ENCODE peak calls at places on chromosomes 3 and 15, in ten cellular contexts. One of them, this sample, is unnamed.

GRCh38 chr15:32698773-32699390 is 18.9 kb upstream of the GREM1 start:
- DNase-seq in fibroblast of the aortic adventitia: no peak
- DNase-seq in AG04449: no peak
- DNase-seq in astrocyte of the spinal cord: peak
- DNase-seq in neural progenitor cell: no peak
- DNase-seq in GM12878: no peak
- DNase-seq in colonic mucosa: no peak
- DNase-seq in upper lobe of right lung: no peak
- DNase-seq in H9: no peak
- DNase-seq in OCI-LY7: no peak
- DNase-seq in this sample: no peak

GRCh38 chr3:14634763-14635400 is 16.7 kb upstream of the CCDC174 start:
- DNase-seq in fibroblast of the aortic adventitia: peak
- DNase-seq in AG04449: no peak
- DNase-seq in astrocyte of the spinal cord: no peak
- DNase-seq in neural progenitor cell: no peak
- DNase-seq in GM12878: no peak
- DNase-seq in colonic mucosa: no peak
- DNase-seq in upper lobe of right lung: no peak
- DNase-seq in H9: no peak
- DNase-seq in OCI-LY7: no peak
- DNase-seq in this sample: no peak

GRCh38 chr15:77030042-77030927 is 35.4 kb downstream of the PSTPIP1 start:
- DNase-seq in fibroblast of the aortic adventitia: no peak
- DNase-seq in AG04449: no peak
- DNase-seq in astrocyte of the spinal cord: no peak
- DNase-seq in neural progenitor cell: peak
- DNase-seq in GM12878: no peak
- DNase-seq in colonic mucosa: peak
- DNase-seq in upper lobe of right lung: peak
- DNase-seq in H9: peak
- DNase-seq in OCI-LY7: no peak
- DNase-seq in this sample: no peak

GRCh38 chr3:179266701-179267211 is 15.8 kb upstream of the KCNMB3 start:
- DNase-seq in fibroblast of the aortic adventitia: no peak
- DNase-seq in AG04449: no peak
- DNase-seq in astrocyte of the spinal cord: no peak
- DNase-seq in neural progenitor cell: no peak
- DNase-seq in GM12878: no peak
- DNase-seq in colonic mucosa: no peak
- DNase-seq in upper lobe of right lung: no peak
- DNase-seq in H9: no peak
- DNase-seq in OCI-LY7: peak
- DNase-seq in this sample: no peak

GRCh38 chr3:193701896-193702644 is 109.1 kb downstream of the OPA1 start:
- DNase-seq in fibroblast of the aortic adventitia: peak
- DNase-seq in AG04449: no peak
- DNase-seq in astrocyte of the spinal cord: peak
- DNase-seq in neural progenitor cell: peak
- DNase-seq in GM12878: peak
- DNase-seq in colonic mucosa: no peak
- DNase-seq in upper lobe of right lung: no peak
- DNase-seq in H9: no peak
- DNase-seq in OCI-LY7: peak
- DNase-seq in this sample: no peak

GRCh38 chr3:64687381-64687780 is 419 bp downstream of the ADAMTS9 start:
- DNase-seq in fibroblast of the aortic adventitia: no peak
- DNase-seq in AG04449: no peak
- DNase-seq in astrocyte of the spinal cord: no peak
- DNase-seq in neural progenitor cell: no peak
- DNase-seq in GM12878: no peak
- DNase-seq in colonic mucosa: peak
- DNase-seq in upper lobe of right lung: no peak
- DNase-seq in H9: no peak
- DNase-seq in OCI-LY7: no peak
- DNase-seq in this sample: no peak

GRCh38 chr15:26391556-26392229 is 381.2 kb downstream of the GABRB3 start:
- DNase-seq in fibroblast of the aortic adventitia: no peak
- DNase-seq in AG04449: no peak
- DNase-seq in astrocyte of the spinal cord: no peak
- DNase-seq in neural progenitor cell: no peak
- DNase-seq in GM12878: no peak
- DNase-seq in colonic mucosa: no peak
- DNase-seq in upper lobe of right lung: no peak
- DNase-seq in H9: no peak
- DNase-seq in OCI-LY7: no peak
- DNase-seq in this sample: no peak

GRCh38 chr3:138112362-138112761 is 3.0 kb downstream of the DZIP1L start:
- DNase-seq in fibroblast of the aortic adventitia: no peak
- DNase-seq in AG04449: no peak
- DNase-seq in astrocyte of the spinal cord: no peak
- DNase-seq in neural progenitor cell: no peak
- DNase-seq in GM12878: no peak
- DNase-seq in colonic mucosa: no peak
- DNase-seq in upper lobe of right lung: no peak
- DNase-seq in H9: no peak
- DNase-seq in OCI-LY7: no peak
- DNase-seq in this sample: no peak

GRCh38 chr3:42498034-42498433 is 4.4 kb upstream of the VIPR1 start:
- DNase-seq in fibroblast of the aortic adventitia: no peak
- DNase-seq in AG04449: no peak
- DNase-seq in astrocyte of the spinal cord: no peak
- DNase-seq in neural progenitor cell: no peak
- DNase-seq in GM12878: no peak
- DNase-seq in colonic mucosa: peak
- DNase-seq in upper lobe of right lung: no peak
- DNase-seq in H9: peak
- DNase-seq in OCI-LY7: no peak
- DNase-seq in this sample: no peak

GRCh38 chr3:79490165-79491028 is 277.4 kb downstream of the ROBO1 start:
- DNase-seq in fibroblast of the aortic adventitia: peak
- DNase-seq in AG04449: no peak
- DNase-seq in astrocyte of the spinal cord: peak
- DNase-seq in neural progenitor cell: peak
- DNase-seq in GM12878: no peak
- DNase-seq in colonic mucosa: peak
- DNase-seq in upper lobe of right lung: peak
- DNase-seq in H9: peak
- DNase-seq in OCI-LY7: no peak
- DNase-seq in this sample: peak

GRCh38 chr15:49718846-49719245 is 98.0 kb downstream of the DTWD1 start:
- DNase-seq in fibroblast of the aortic adventitia: no peak
- DNase-seq in AG04449: no peak
- DNase-seq in astrocyte of the spinal cord: no peak
- DNase-seq in neural progenitor cell: no peak
- DNase-seq in GM12878: no peak
- DNase-seq in colonic mucosa: no peak
- DNase-seq in upper lobe of right lung: no peak
- DNase-seq in H9: no peak
- DNase-seq in OCI-LY7: no peak
- DNase-seq in this sample: no peak

GRCh38 chr15:99954361-99955180 is 221.3 kb upstream of the LYSMD4 start:
- DNase-seq in fibroblast of the aortic adventitia: no peak
- DNase-seq in AG04449: no peak
- DNase-seq in astrocyte of the spinal cord: peak
- DNase-seq in neural progenitor cell: no peak
- DNase-seq in GM12878: no peak
- DNase-seq in colonic mucosa: peak
- DNase-seq in upper lobe of right lung: no peak
- DNase-seq in H9: no peak
- DNase-seq in OCI-LY7: no peak
- DNase-seq in this sample: peak

GRCh38 chr15:91468861-91469260 is 368.8 kb downstream of the SV2B start:
- DNase-seq in fibroblast of the aortic adventitia: no peak
- DNase-seq in AG04449: no peak
- DNase-seq in astrocyte of the spinal cord: no peak
- DNase-seq in neural progenitor cell: peak
- DNase-seq in GM12878: no peak
- DNase-seq in colonic mucosa: no peak
- DNase-seq in upper lobe of right lung: no peak
- DNase-seq in H9: no peak
- DNase-seq in OCI-LY7: no peak
- DNase-seq in this sample: no peak

GRCh38 chr3:194276768-194277546 is 74.2 kb downstream of the CPN2 start:
- DNase-seq in fibroblast of the aortic adventitia: peak
- DNase-seq in AG04449: no peak
- DNase-seq in astrocyte of the spinal cord: peak
- DNase-seq in neural progenitor cell: no peak
- DNase-seq in GM12878: no peak
- DNase-seq in colonic mucosa: peak
- DNase-seq in upper lobe of right lung: peak
- DNase-seq in H9: peak
- DNase-seq in OCI-LY7: no peak
- DNase-seq in this sample: no peak

GRCh38 chr15:83014205-83014653 is 2.8 kb upstream of the C15orf40 start:
- DNase-seq in fibroblast of the aortic adventitia: no peak
- DNase-seq in AG04449: no peak
- DNase-seq in astrocyte of the spinal cord: no peak
- DNase-seq in neural progenitor cell: no peak
- DNase-seq in GM12878: no peak
- DNase-seq in colonic mucosa: no peak
- DNase-seq in upper lobe of right lung: no peak
- DNase-seq in H9: no peak
- DNase-seq in OCI-LY7: no peak
- DNase-seq in this sample: no peak

GRCh38 chr3:72162649-72163184 is 377.8 kb upstream of the PROK2 start:
- DNase-seq in fibroblast of the aortic adventitia: no peak
- DNase-seq in AG04449: no peak
- DNase-seq in astrocyte of the spinal cord: no peak
- DNase-seq in neural progenitor cell: no peak
- DNase-seq in GM12878: no peak
- DNase-seq in colonic mucosa: no peak
- DNase-seq in upper lobe of right lung: no peak
- DNase-seq in H9: no peak
- DNase-seq in OCI-LY7: no peak
- DNase-seq in this sample: no peak

GRCh38 chr3:31223278-31223677 is 309.4 kb upstream of the STT3B start:
- DNase-seq in fibroblast of the aortic adventitia: no peak
- DNase-seq in AG04449: no peak
- DNase-seq in astrocyte of the spinal cord: no peak
- DNase-seq in neural progenitor cell: no peak
- DNase-seq in GM12878: no peak
- DNase-seq in colonic mucosa: no peak
- DNase-seq in upper lobe of right lung: no peak
- DNase-seq in H9: no peak
- DNase-seq in OCI-LY7: no peak
- DNase-seq in this sample: no peak

GRCh38 chr3:195612075-195612800 is 28.5 kb upstream of the APOD start:
- DNase-seq in fibroblast of the aortic adventitia: no peak
- DNase-seq in AG04449: no peak
- DNase-seq in astrocyte of the spinal cord: no peak
- DNase-seq in neural progenitor cell: no peak
- DNase-seq in GM12878: no peak
- DNase-seq in colonic mucosa: no peak
- DNase-seq in upper lobe of right lung: no peak
- DNase-seq in H9: no peak
- DNase-seq in OCI-LY7: no peak
- DNase-seq in this sample: no peak

GRCh38 chr3:6770376-6770648 is 90.6 kb upstream of the GRM7 start:
- DNase-seq in fibroblast of the aortic adventitia: no peak
- DNase-seq in AG04449: no peak
- DNase-seq in astrocyte of the spinal cord: no peak
- DNase-seq in neural progenitor cell: no peak
- DNase-seq in GM12878: no peak
- DNase-seq in colonic mucosa: no peak
- DNase-seq in upper lobe of right lung: no peak
- DNase-seq in H9: no peak
- DNase-seq in OCI-LY7: no peak
- DNase-seq in this sample: no peak
- TF ChIP-seq CTCF in fibroblast of the aortic adventitia: no peak
- TF ChIP-seq CTCF in AG04449: no peak
- TF ChIP-seq CTCF in astrocyte of the spinal cord: no peak
- TF ChIP-seq CTCF in neural progenitor cell: no peak
- TF ChIP-seq CTCF in GM12878: no peak
- TF ChIP-seq CTCF in colonic mucosa: no peak
- TF ChIP-seq CTCF in upper lobe of right lung: no peak
- TF ChIP-seq CTCF in H9: no peak
- TF ChIP-seq CTCF in OCI-LY7: no peak
- TF ChIP-seq CTCF in this sample: no peak

GRCh38 chr3:112635674-112636073 is 5.3 kb downstream of the CCDC80 start:
- DNase-seq in fibroblast of the aortic adventitia: peak
- DNase-seq in AG04449: peak
- DNase-seq in astrocyte of the spinal cord: peak
- DNase-seq in neural progenitor cell: no peak
- DNase-seq in GM12878: no peak
- DNase-seq in colonic mucosa: peak
- DNase-seq in upper lobe of right lung: no peak
- DNase-seq in H9: no peak
- DNase-seq in OCI-LY7: no peak
- DNase-seq in this sample: peak
- TF ChIP-seq CTCF in fibroblast of the aortic adventitia: peak
- TF ChIP-seq CTCF in AG04449: peak
- TF ChIP-seq CTCF in astrocyte of the spinal cord: no peak
- TF ChIP-seq CTCF in neural progenitor cell: no peak
- TF ChIP-seq CTCF in GM12878: no peak
- TF ChIP-seq CTCF in colonic mucosa: no peak
- TF ChIP-seq CTCF in upper lobe of right lung: no peak
- TF ChIP-seq CTCF in H9: no peak
- TF ChIP-seq CTCF in OCI-LY7: no peak
- TF ChIP-seq CTCF in this sample: peak

GRCh38 chr3:192514081-192514753 is 213.1 kb downstream of the FGF12 start:
- DNase-seq in fibroblast of the aortic adventitia: peak
- DNase-seq in AG04449: no peak
- DNase-seq in astrocyte of the spinal cord: peak
- DNase-seq in neural progenitor cell: peak
- DNase-seq in GM12878: no peak
- DNase-seq in colonic mucosa: no peak
- DNase-seq in upper lobe of right lung: peak
- DNase-seq in H9: peak
- DNase-seq in OCI-LY7: no peak
- DNase-seq in this sample: peak
- TF ChIP-seq CTCF in fibroblast of the aortic adventitia: no peak
- TF ChIP-seq CTCF in AG04449: no peak
- TF ChIP-seq CTCF in astrocyte of the spinal cord: no peak
- TF ChIP-seq CTCF in neural progenitor cell: peak
- TF ChIP-seq CTCF in GM12878: no peak
- TF ChIP-seq CTCF in colonic mucosa: no peak
- TF ChIP-seq CTCF in upper lobe of right lung: no peak
- TF ChIP-seq CTCF in H9: peak
- TF ChIP-seq CTCF in OCI-LY7: no peak
- TF ChIP-seq CTCF in this sample: no peak

DNA sequence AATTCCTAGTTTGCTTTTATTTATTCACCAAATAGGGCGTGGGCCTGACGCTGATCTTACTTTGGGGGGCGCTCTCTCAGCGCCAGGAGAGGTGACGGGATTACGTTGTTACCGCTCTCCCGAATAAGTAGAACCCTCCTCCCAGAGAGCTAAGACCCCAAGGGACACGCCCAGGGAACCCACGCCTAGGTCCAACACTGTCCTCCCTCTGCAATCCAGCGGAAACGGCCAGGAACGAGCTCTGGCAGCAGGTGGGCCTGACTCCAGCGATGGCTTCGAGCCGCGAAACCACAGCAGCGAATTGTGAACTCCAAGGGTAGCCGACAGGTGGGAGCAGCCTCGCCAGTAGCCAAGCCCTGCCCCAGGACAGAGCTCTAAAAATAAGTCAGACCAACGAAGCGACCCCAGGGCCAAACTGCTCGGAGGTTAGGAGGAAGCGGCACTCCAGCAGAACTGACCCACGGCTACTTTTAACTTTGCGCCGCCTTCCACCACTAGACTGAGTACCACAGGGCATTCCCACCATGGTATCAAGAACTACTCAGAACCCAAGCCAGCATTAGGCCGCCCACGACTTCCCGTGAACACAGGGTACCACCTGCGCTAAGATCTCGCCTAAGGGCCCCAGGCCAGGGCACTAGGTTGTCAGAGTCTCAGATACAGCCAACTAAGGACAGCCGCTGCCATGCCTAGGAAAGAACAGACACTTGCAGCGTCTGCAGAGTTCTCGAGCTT is 1.6 kb upstream of the SIN3A start:
- DNase-seq in fibroblast of the aortic adventitia: peak
- DNase-seq in AG04449: no peak
- DNase-seq in astrocyte of the spinal cord: peak
- DNase-seq in neural progenitor cell: peak
- DNase-seq in GM12878: peak
- DNase-seq in colonic mucosa: peak
- DNase-seq in upper lobe of right lung: peak
- DNase-seq in H9: peak
- DNase-seq in OCI-LY7: peak
- DNase-seq in this sample: peak
- TF ChIP-seq CTCF in fibroblast of the aortic adventitia: no peak
- TF ChIP-seq CTCF in AG04449: peak
- TF ChIP-seq CTCF in astrocyte of the spinal cord: no peak
- TF ChIP-seq CTCF in neural progenitor cell: peak
- TF ChIP-seq CTCF in GM12878: peak
- TF ChIP-seq CTCF in colonic mucosa: no peak
- TF ChIP-seq CTCF in upper lobe of right lung: peak
- TF ChIP-seq CTCF in H9: peak
- TF ChIP-seq CTCF in OCI-LY7: peak
- TF ChIP-seq CTCF in this sample: peak

This sample was measured in choroid plexus epithelial cell.